ENCODE peak calls at places on chromosomes 3 and 15, in nine cellular contexts. U is renal cortical epithelial cell, A is ELF-1, E is progenitor cell of endocrine pancreas, D is GM23248, O is astrocyte of the spinal cord, K is right cardiac atrium, W is cortex of kidney, Y is HFFc6. Q is an unnamed sample.

GRCh38 chr15:78237146-78237545 is 2.8 kb upstream of the ACSBG1 start:
- DNase-seq in Y (no peak), D (no peak), W (no peak), E (no peak), K (no peak), U (no peak), O (no peak), A (no peak), Q (no peak)

GRCh38 chr15:26744894-26745293 is 28.0 kb downstream of the GABRB3 start:
- DNase-seq in E (no peak), U (no peak), A (peak; percentile 54), D (no peak), Y (no peak), W (no peak), K (no peak), O (no peak), Q (no peak)

GRCh38 chr3:105364113-105364512 is 2.6 kb upstream of the ALCAM start:
- DNase-seq in W (no peak), A (no peak), Y (peak; percentile 73), E (no peak), O (peak; percentile 71), K (no peak), U (peak; percentile 48), D (peak; percentile 48), Q (no peak)

GRCh38 chr15:101397521-101398003 is 91.9 kb downstream of the PCSK6 start:
- DNase-seq in E (no peak), Y (no peak), K (no peak), O (no peak), U (no peak), W (no peak), D (no peak), A (no peak), Q (no peak)

GRCh38 chr3:122679467-122680291 is 960 bp upstream of the PARP14 start:
- DNase-seq in O (no peak), A (peak; percentile 12), U (no peak), K (peak; percentile 63), D (peak; percentile 54), Y (peak; percentile 9), W (no peak), E (no peak), Q (no peak)

GRCh38 chr3:32998631-32999451 is 47.4 kb downstream of the CCR4 start:
- DNase-seq in K (no peak), E (no peak), A (no peak), U (no peak), O (no peak), D (no peak), Y (no peak), W (no peak), Q (no peak)

GRCh38 chr3:16942955-16943354 is 58.2 kb downstream of the PLCL2 start:
- DNase-seq in K (no peak), D (no peak), A (no peak), Y (no peak), U (no peak), W (no peak), O (no peak), E (no peak), Q (no peak)

GRCh38 chr15:63449711-63450110 is 54.7 kb upstream of the USP3 start:
- DNase-seq in O (no peak), E (no peak), W (no peak), D (peak; percentile 41), K (no peak), Y (no peak), U (no peak), A (peak; percentile 87), Q (no peak)

GRCh38 chr15:72889545-72889944 is 106.0 kb upstream of the ADPGK start:
- DNase-seq in U (no peak), E (no peak), A (no peak), Y (no peak), D (peak; percentile 22), W (no peak), K (no peak), O (no peak), Q (no peak)

GRCh38 chr3:169545606-169546005 is 117.9 kb downstream of the MECOM start:
- DNase-seq in W (no peak), U (no peak), A (no peak), Y (no peak), E (no peak), O (no peak), K (no peak), D (no peak), Q (no peak)

GRCh38 chr3:130658666-130659065 is 88.0 kb downstream of the PIK3R4 start:
- DNase-seq in Y (peak; percentile 44), E (no peak), U (peak; percentile 90), D (peak; percentile 63), K (peak; percentile 43), W (no peak), O (peak; percentile 83), A (no peak), Q (no peak)

GRCh38 chr3:63847718-63848450 is 15.7 kb downstream of the THOC7 start:
- DNase-seq in A (peak; percentile 75), O (no peak), Y (no peak), K (no peak), E (no peak), U (no peak), D (no peak), W (no peak), Q (no peak)

GRCh38 chr3:55595420-55595819 is 108.3 kb upstream of the WNT5A start:
- DNase-seq in U (no peak), W (no peak), O (no peak), D (no peak), K (no peak), A (no peak), Y (no peak), E (no peak), Q (no peak)

GRCh38 chr15:76866008-76866407 is 39.1 kb downstream of the SCAPER start:
- DNase-seq in K (peak; percentile 74), D (peak; percentile 1), A (no peak), Y (no peak), W (no peak), O (no peak), E (no peak), U (no peak), Q (no peak)

GRCh38 chr3:56115199-56115598 is 353.1 kb downstream of the ERC2 start:
- DNase-seq in E (no peak), Y (no peak), A (peak; percentile 40), O (no peak), W (no peak), D (no peak), U (no peak), K (no peak), Q (no peak)

GRCh38 chr3:48440590-48440958 is 517 bp downstream of the TMA7 start:
- DNase-seq in Y (no peak), K (peak; percentile 60), E (no peak), U (no peak), O (no peak), W (no peak), D (peak; percentile 59), A (no peak), Q (no peak)

GRCh38 chr3:71225951-71226564 is 357.5 kb downstream of the FOXP1 start:
- DNase-seq in O (no peak), A (peak; percentile 23), D (peak; percentile 38), Y (no peak), K (peak; percentile 52), E (no peak), W (no peak), U (no peak), Q (no peak)

GRCh38 chr3:188019761-188020160 is 134.2 kb upstream of the LPP start:
- DNase-seq in O (no peak), U (no peak), K (no peak), A (no peak), E (no peak), W (no peak), D (no peak), Y (no peak), Q (no peak)

GRCh38 chr3:24020036-24020691 is 75.1 kb downstream of the NR1D2 start:
- DNase-seq in O (no peak), K (no peak), U (no peak), W (no peak), D (no peak), Y (no peak), E (no peak), A (no peak), Q (no peak)

GRCh38 chr15:77009646-77010311 is 14.9 kb downstream of the PSTPIP1 start:
- DNase-seq in D (peak; percentile 73), A (no peak), Y (peak; percentile 33), K (peak; percentile 22), O (no peak), U (peak; percentile 6), E (no peak), W (no peak), Q (no peak)

GRCh38 chr15:78711638-78712037 is 70.6 kb upstream of the CHRNB4 start:
- DNase-seq in E (no peak), O (no peak), W (no peak), U (no peak), A (no peak), Y (no peak), D (no peak), K (no peak), Q (no peak)

GRCh38 chr15:100861511-100861991 is 18.1 kb upstream of the ALDH1A3 start:
- DNase-seq in O (no peak), W (no peak), K (peak; percentile 82), D (no peak), E (no peak), U (no peak), A (no peak), Y (no peak), Q (no peak)

GRCh38 chr3:29591579-29591978 is 310.7 kb downstream of the RBMS3 start:
- DNase-seq in K (no peak), W (no peak), O (no peak), U (no peak), D (no peak), E (no peak), A (no peak), Y (no peak), Q (no peak)

GRCh38 chr3:161070980-161071663 is 34.0 kb downstream of the B3GALNT1 start:
- DNase-seq in O (no peak), U (no peak), Y (no peak), A (no peak), K (peak; percentile 61), W (no peak), D (no peak), E (no peak), Q (no peak)

GRCh38 chr3:111509308-111509707 is 32.7 kb upstream of the CD96 start:
- DNase-seq in D (no peak), W (no peak), E (no peak), Y (no peak), O (no peak), A (no peak), K (no peak), U (no peak), Q (no peak)

GRCh38 chr15:98174286-98174685 is 213.8 kb downstream of the ARRDC4 start:
- DNase-seq in K (no peak), E (no peak), D (no peak), O (no peak), W (no peak), Y (peak; percentile 18), U (no peak), A (no peak), Q (no peak)

GRCh38 chr15:88661041-88661765 is 22.4 kb downstream of the ISG20 start:
- DNase-seq in E (no peak), W (no peak), D (peak; percentile 63), U (no peak), Y (peak; percentile 38), O (no peak), K (no peak), A (no peak), Q (no peak)

GRCh38 chr3:12979151-12979946 is 93.9 kb downstream of the IQSEC1 start:
- DNase-seq in Y (no peak), O (no peak), W (no peak), K (no peak), D (no peak), U (no peak), A (no peak), E (no peak), Q (no peak)

GRCh38 chr15:45442497-45443135 is 64.3 kb upstream of the GATM start:
- DNase-seq in Y (peak; percentile 55), U (peak; percentile 92), E (no peak), W (no peak), K (no peak), O (peak; percentile 71), D (peak; percentile 88), A (peak; percentile 44), Q (no peak)

GRCh38 chr15:30923429-30923828 is 19.7 kb downstream of the FAN1 start:
- DNase-seq in O (no peak), W (no peak), D (no peak), Y (no peak), K (peak; percentile 71), A (peak; percentile 17), E (no peak), U (no peak), Q (no peak)

GRCh38 chr3:65576942-65577341 is 461.8 kb downstream of the MAGI1 start:
- DNase-seq in Y (no peak), A (no peak), D (peak; percentile 53), K (no peak), E (no peak), O (peak; percentile 47), W (no peak), U (no peak), Q (no peak)

Q was measured in NCI-H460.